ENCODE peak calls at places on chromosomes 5 and 9, in five cellular contexts. G is fibroblast of pulmonary artery, X is iPS-NIHi11, A is NCI-H524, K is T-helper 17 cell. S is an unnamed sample.

GRCh38 chr5:57232293-57233033 is 58.6 kb downstream of the GPBP1 start:
- DNase-seq in G (no peak), X (no peak), A (no peak), K (no peak), S (no peak)

GRCh38 chr5:10583663-10584572 is 20.0 kb downstream of the ANKRD33B start:
- DNase-seq in G (no peak), X (no peak), A (peak), K (no peak), S (no peak)

GRCh38 chr5:140480310-140481014 is 67.0 kb upstream of the EIF4EBP3 start:
- DNase-seq in G (peak), X (no peak), A (no peak), K (no peak), S (no peak)

GRCh38 chr5:96256795-96257470 is 176.1 kb downstream of the PCSK1 start:
- DNase-seq in G (peak), X (no peak), A (peak), K (no peak), S (no peak)

GRCh38 chr5:55897905-55898304 is 46.7 kb downstream of the IL31RA start:
- DNase-seq in G (peak), X (no peak), A (no peak), K (no peak), S (no peak)

GRCh38 chr9:121503443-121503842 is 3.8 kb upstream of the GGTA1 start:
- DNase-seq in G (no peak), X (no peak), A (no peak), K (no peak), S (no peak)

GRCh38 chr5:33180900-33181299 is 259.9 kb upstream of the TARS1 start:
- DNase-seq in G (peak), X (no peak), A (peak), K (no peak), S (no peak)

GRCh38 chr5:132753135-132753987 is 6.1 kb downstream of the CCNI2 start:
- DNase-seq in G (no peak), X (peak), A (no peak), K (no peak), S (no peak)

GRCh38 chr9:93119953-93120845 is 13.9 kb downstream of the NINJ1 start:
- DNase-seq in G (peak), X (peak), A (no peak), K (peak), S (peak)

GRCh38 chr5:65663804-65664521 is 39.1 kb downstream of the SHLD3 start:
- DNase-seq in G (peak), X (peak), A (no peak), K (no peak), S (no peak)

GRCh38 chr5:77308154-77308960 is 97.9 kb downstream of the PDE8B start:
- DNase-seq in G (no peak), X (peak), A (no peak), K (no peak), S (no peak)

GRCh38 chr5:78182838-78183237 is 111.7 kb downstream of the AP3B1 start:
- DNase-seq in G (no peak), X (no peak), A (no peak), K (no peak), S (no peak)

GRCh38 chr5:40601198-40601868 is 78.4 kb upstream of the PTGER4 start:
- DNase-seq in G (no peak), X (no peak), A (no peak), K (no peak), S (no peak)

GRCh38 chr9:89463986-89464901 is 33.7 kb downstream of the SEMA4D start:
- DNase-seq in G (no peak), X (no peak), A (no peak), K (peak), S (no peak)

GRCh38 chr5:6470672-6471071 is 22.0 kb downstream of the UBE2QL1 start:
- DNase-seq in G (no peak), X (no peak), A (no peak), K (no peak), S (no peak)

GRCh38 chr5:106875591-106876297 is 795.0 kb downstream of the EFNA5 start:
- DNase-seq in G (peak), X (peak), A (no peak), K (no peak), S (no peak)

GRCh38 chr9:34328500-34328982 is 527 bp downstream of the KIF24 start:
- DNase-seq in G (peak), X (peak), A (peak), K (no peak), S (no peak)

GRCh38 chr9:4713849-4714248 is 27.2 kb downstream of the AK3 start:
- DNase-seq in G (no peak), X (no peak), A (no peak), K (no peak), S (no peak)

GRCh38 chr5:88833371-88834107 is 49.4 kb downstream of the MEF2C start:
- DNase-seq in G (peak), X (no peak), A (no peak), K (no peak), S (peak)

GRCh38 chr9:107175039-107175438 is 108.0 kb upstream of the RAD23B start:
- DNase-seq in G (peak), X (no peak), A (no peak), K (no peak), S (no peak)

GRCh38 chr9:38358390-38359296 is 33.9 kb upstream of the ALDH1B1 start:
- DNase-seq in G (no peak), X (no peak), A (no peak), K (no peak), S (no peak)

S was measured in upper lobe of left lung.